ENCODE peak calls at places on chromosomes 1 and 21, in ten cellular contexts. D is adrenal gland; E is astrocyte; L is heart left ventricle; S is body of pancreas; O is esophagus squamous epithelium; I is PC-9; Q is lower lobe of right lung; U is mesenchymal stem cell; B is effector memory CD4-positive, alpha-beta T cell. H is an unnamed sample. For H3K9me3, H3K27me3 and H3K36me3, the result is how much of the 10 kb centered on the place peaks cover.

GRCh38 chr1:211632117-211632807 is 43.2 kb downstream of the NEK2 start:
- DNase-seq in D (peak), E (peak), L (no peak), S (no peak), O (no peak), I (no peak), Q (peak), U (no peak), B (no peak), H (peak)

GRCh38 chr1:42860339-42861013 is 14.1 kb downstream of the ZNF691 start:
- DNase-seq in D (no peak), E (no peak), L (no peak), S (no peak), O (no peak), I (no peak), Q (no peak), U (no peak), B (no peak), H (no peak)

GRCh38 chr1:121418369-121419049 is 233.7 kb downstream of the SRGAP2C start:
- DNase-seq in D (no peak), E (no peak), L (no peak), S (no peak), O (no peak), I (peak), Q (no peak), U (no peak), B (no peak), H (no peak)

GRCh38 chr21:27648560-27648959 is 681.7 kb upstream of the ADAMTS5 start:
- DNase-seq in D (no peak), E (peak), L (no peak), S (no peak), O (no peak), I (no peak), Q (no peak), U (peak), B (no peak), H (peak)

GRCh38 chr1:177857285-177857684 is 112.6 kb downstream of the SEC16B start:
- DNase-seq in D (no peak), E (no peak), L (no peak), S (no peak), O (no peak), I (no peak), Q (no peak), U (no peak), B (no peak), H (no peak)

GRCh38 chr1:167728818-167729410 is 7.1 kb downstream of the MPZL1 start:
- DNase-seq in D (no peak), E (no peak), L (no peak), S (no peak), O (no peak), I (no peak), Q (no peak), U (peak), B (no peak), H (no peak)

GRCh38 chr1:52973843-52974242 is 46.8 kb downstream of the SCP2 start:
- DNase-seq in D (no peak), E (no peak), L (no peak), S (no peak), O (no peak), I (no peak), Q (no peak), U (no peak), B (no peak), H (no peak)

GRCh38 chr1:114126696-114127095 is 27.0 kb downstream of the SYT6 start:
- DNase-seq in D (peak), E (no peak), L (no peak), S (peak), O (no peak), I (no peak), Q (peak), U (no peak), B (no peak), H (no peak)

GRCh38 chr1:7384679-7385078 is 386.4 kb upstream of the VAMP3 start:
- DNase-seq in D (no peak), E (no peak), L (no peak), S (no peak), O (no peak), I (no peak), Q (no peak), U (no peak), B (no peak), H (no peak)

GRCh38 chr1:53334781-53335180 is 6.9 kb upstream of the LRP8 start:
- DNase-seq in D (no peak), E (no peak), L (no peak), S (no peak), O (no peak), I (no peak), Q (no peak), U (no peak), B (no peak), H (no peak)

GRCh38 chr1:168121314-168122029 is 15.3 kb downstream of the GPR161 start:
- DNase-seq in D (peak), E (peak), L (peak), S (peak), O (no peak), I (no peak), Q (no peak), U (peak), B (no peak), H (peak)

GRCh38 chr1:209882942-209883340 is 55.1 kb upstream of the SYT14 start:
- DNase-seq in D (no peak), E (no peak), L (no peak), S (no peak), O (no peak), I (no peak), Q (no peak), U (no peak), B (no peak), H (no peak)

GRCh38 chr1:175287377-175287776 is 94.8 kb upstream of the KIAA0040 start:
- DNase-seq in D (no peak), E (no peak), L (no peak), S (no peak), O (no peak), I (no peak), Q (no peak), U (no peak), B (no peak), H (no peak)

GRCh38 chr1:88462481-88463261 is 221.4 kb upstream of the PKN2 start:
- DNase-seq in D (no peak), E (peak), L (peak), S (no peak), O (no peak), I (no peak), Q (peak), U (peak), B (no peak), H (peak)

GRCh38 chr1:15207829-15208429 is 39.1 kb upstream of the FHAD1 start:
- DNase-seq in D (no peak), E (no peak), L (no peak), S (peak), O (no peak), I (no peak), Q (no peak), U (no peak), B (no peak), H (no peak)

GRCh38 chr1:104932949-104933679 is 1183.4 kb downstream of the AMY1C start:
- DNase-seq in D (no peak), E (no peak), L (no peak), S (no peak), O (no peak), I (no peak), Q (no peak), U (no peak), B (no peak), H (peak)

GRCh38 chr1:118918230-118918939 is 69.8 kb downstream of the TBX15 start:
- DNase-seq in D (no peak), E (no peak), L (no peak), S (no peak), O (no peak), I (no peak), Q (no peak), U (no peak), B (no peak), H (no peak)

GRCh38 chr1:36212782-36213181 is 11.5 kb upstream of the THRAP3 start:
- DNase-seq in D (no peak), E (no peak), L (no peak), S (no peak), O (no peak), I (peak), Q (no peak), U (no peak), B (no peak), H (no peak)

GRCh38 chr1:164637461-164638375 is 78.7 kb downstream of the PBX1 start:
- DNase-seq in D (peak), E (peak), L (peak), S (peak), O (no peak), I (peak), Q (no peak), U (peak), B (no peak), H (peak)

GRCh38 chr1:76802094-76802493 is 65.2 kb upstream of the ST6GALNAC5 start:
- DNase-seq in D (no peak), E (no peak), L (no peak), S (no peak), O (no peak), I (no peak), Q (no peak), U (no peak), B (no peak), H (no peak)

GRCh38 chr1:12171206-12172041 is 4.6 kb downstream of the TNFRSF1B start:
- DNase-seq in D (no peak), E (no peak), L (no peak), S (no peak), O (no peak), I (no peak), Q (no peak), U (no peak), B (peak), H (no peak)

GRCh38 chr1:150621497-150622113 is 7.8 kb downstream of the ENSA start:
- DNase-seq in D (peak), E (peak), L (no peak), S (peak), O (no peak), I (no peak), Q (no peak), U (peak), B (peak), H (peak)

GRCh38 chr1:17507916-17508315 is 31.6 kb upstream of the ARHGEF10L start:
- DNase-seq in D (no peak), E (no peak), L (no peak), S (no peak), O (no peak), I (no peak), Q (no peak), U (no peak), B (no peak), H (peak)

GRCh38 chr1:42670425-42670824 is 11.8 kb upstream of the YBX1 start:
- DNase-seq in D (no peak), E (no peak), L (no peak), S (no peak), O (no peak), I (no peak), Q (no peak), U (no peak), B (no peak), H (no peak)

GRCh38 chr1:153670257-153670858 is 435 bp downstream of the ILF2 start:
- DNase-seq in D (no peak), E (no peak), L (no peak), S (no peak), O (no peak), I (no peak), Q (peak), U (no peak), B (no peak), H (no peak)

GRCh38 chr1:7331926-7332535 is 439.1 kb upstream of the VAMP3 start:
- DNase-seq in D (no peak), E (no peak), L (no peak), S (no peak), O (no peak), I (no peak), Q (no peak), U (no peak), B (no peak), H (no peak)

GRCh38 chr1:65309317-65310077 is at the start of gene DNAJC6:
- DNase-seq in D (peak), E (peak), L (peak), S (peak), O (no peak), I (peak), Q (peak), U (peak), B (no peak), H (peak)

GRCh38 chr1:111654839-111655238 is 35.2 kb downstream of the RAP1A start:
- DNase-seq in D (no peak), E (no peak), L (no peak), S (no peak), O (no peak), I (no peak), Q (no peak), U (no peak), B (no peak), H (no peak)

GRCh38 chr1:24925963-24926362 is 4.1 kb downstream of the RUNX3 start:
- DNase-seq in D (no peak), E (no peak), L (no peak), S (no peak), O (no peak), I (no peak), Q (no peak), U (no peak), B (no peak), H (no peak)

GRCh38 chr1:41622402-41622801 is 137.9 kb upstream of the EDN2 start:
- DNase-seq in D (no peak), E (peak), L (no peak), S (no peak), O (no peak), I (no peak), Q (no peak), U (peak), B (no peak), H (no peak)

GRCh38 chr1:50156241-50157010 is 47.7 kb downstream of the ELAVL4 start:
- DNase-seq in D (no peak), E (no peak), L (no peak), S (no peak), O (no peak), I (no peak), Q (no peak), U (no peak), B (no peak), H (no peak)

GRCh38 chr1:54287821-54288220 is 87.9 kb downstream of the MRPL37 start:
- DNase-seq in D (no peak), E (peak), L (no peak), S (no peak), O (no peak), I (no peak), Q (no peak), U (peak), B (no peak), H (no peak)

GRCh38 chr21:32921632-32922230 is 104.0 kb upstream of the OLIG2 start:
- DNase-seq in D (no peak), E (no peak), L (no peak), S (no peak), O (no peak), I (no peak), Q (peak), U (no peak), B (no peak), H (peak)

GRCh38 chr1:155226188-155226909 is 17.9 kb downstream of the MTX1 start:
- DNase-seq in D (peak), E (peak), L (peak), S (peak), O (no peak), I (peak), Q (peak), U (peak), B (peak), H (peak)

GRCh38 chr1:223348439-223348838 is 15.5 kb downstream of the SUSD4 start:
- DNase-seq in D (no peak), E (no peak), L (no peak), S (no peak), O (no peak), I (no peak), Q (no peak), U (no peak), B (no peak), H (no peak)

GRCh38 chr1:175075572-175076568 is 8.2 kb downstream of the TNN start:
- DNase-seq in D (no peak), E (peak), L (no peak), S (no peak), O (no peak), I (no peak), Q (no peak), U (no peak), B (no peak), H (peak)

GRCh38 chr1:54260810-54261209 is 60.8 kb downstream of the MRPL37 start:
- DNase-seq in D (no peak), E (no peak), L (no peak), S (no peak), O (no peak), I (no peak), Q (no peak), U (no peak), B (no peak), H (no peak)

GRCh38 chr1:153649137-153649866 is 9.2 kb upstream of the SNAPIN start:
- DNase-seq in D (no peak), E (no peak), L (no peak), S (peak), O (no peak), I (no peak), Q (no peak), U (no peak), B (no peak), H (no peak)

GRCh38 chr1:54547601-54548388 is at the start of gene ACOT11:
- DNase-seq in D (peak), E (peak), L (peak), S (peak), O (no peak), I (no peak), Q (peak), U (peak), B (no peak), H (peak)

GRCh38 chr1:30562559-30562958 is 160.8 kb downstream of the MATN1 start:
- DNase-seq in D (no peak), E (no peak), L (no peak), S (no peak), O (no peak), I (no peak), Q (no peak), U (no peak), B (no peak), H (no peak)
- H3K9me3 ChIP-seq in D (under half), E (under half), L (under half), S (under half), O (under half), I (under half), Q (under half), U (half or more), B (under half), H (under half)

GRCh38 chr1:160669802-160670201 is 23.0 kb upstream of the SLAMF1 start:
- DNase-seq in D (no peak), E (no peak), L (no peak), S (no peak), O (no peak), I (no peak), Q (no peak), U (no peak), B (no peak), H (no peak)
- H3K27me3 ChIP-seq in D (under half), E (under half), L (under half), S (under half), O (under half), I (under half), Q (under half), U (under half), B (under half), H (under half)

GRCh38 chr1:206529425-206529824 is 22.1 kb downstream of the RASSF5 start:
- DNase-seq in D (no peak), E (no peak), L (peak), S (no peak), O (no peak), I (no peak), Q (no peak), U (no peak), B (no peak), H (no peak)

GRCh38 chr1:206521694-206522402 is 14.5 kb downstream of the RASSF5 start:
- DNase-seq in D (no peak), E (no peak), L (peak), S (no peak), O (no peak), I (no peak), Q (no peak), U (no peak), B (no peak), H (no peak)

GRCh38 chr1:206521002-206521585 is 13.8 kb downstream of the RASSF5 start:
- DNase-seq in D (no peak), E (no peak), L (peak), S (peak), O (no peak), I (peak), Q (no peak), U (no peak), B (no peak), H (no peak)

GRCh38 chr1:206526064-206526911 is 19.0 kb downstream of the RASSF5 start:
- DNase-seq in D (no peak), E (no peak), L (peak), S (no peak), O (no peak), I (no peak), Q (no peak), U (no peak), B (no peak), H (peak)

GRCh38 chr1:206524739-206525364 is 17.5 kb downstream of the RASSF5 start:
- DNase-seq in D (no peak), E (no peak), L (peak), S (no peak), O (no peak), I (peak), Q (no peak), U (no peak), B (no peak), H (no peak)
- H3K36me3 ChIP-seq in D (under half), E (under half), L (under half), S (under half), O (under half), I (under half), Q (under half), U (under half), B (under half), H (under half)

GRCh38 chr1:2065699-2066098 is 15.5 kb downstream of the PRKCZ start:
- DNase-seq in D (no peak), E (no peak), L (no peak), S (no peak), O (no peak), I (no peak), Q (no peak), U (no peak), B (no peak), H (no peak)
- H3K9me3 ChIP-seq in D (under half), E (under half), L (under half), S (under half), O (under half), I (under half), Q (under half), U (under half), B (under half), H (under half)

GRCh38 chr1:92488832-92489231 is 2.1 kb upstream of the GFI1 start:
- DNase-seq in D (no peak), E (no peak), L (no peak), S (no peak), O (no peak), I (no peak), Q (no peak), U (no peak), B (no peak), H (no peak)

GRCh38 chr1:92485374-92486250 is 1.1 kb downstream of the GFI1 start:
- DNase-seq in D (peak), E (no peak), L (no peak), S (peak), O (no peak), I (peak), Q (peak), U (peak), B (peak), H (peak)

GRCh38 chr1:92488416-92488815 is 1.7 kb upstream of the GFI1 start:
- DNase-seq in D (no peak), E (no peak), L (no peak), S (no peak), O (no peak), I (no peak), Q (no peak), U (no peak), B (no peak), H (no peak)

GRCh38 chr1:92486251-92487077 is at the start of gene GFI1:
- DNase-seq in D (peak), E (no peak), L (no peak), S (peak), O (no peak), I (no peak), Q (peak), U (peak), B (peak), H (peak)

GRCh38 chr1:92487078-92487605 is 417 bp upstream of the GFI1 start:
- DNase-seq in D (no peak), E (no peak), L (no peak), S (no peak), O (no peak), I (no peak), Q (no peak), U (no peak), B (no peak), H (no peak)
- H3K27me3 ChIP-seq in D (under half), E (half or more), L (half or more), S (under half), O (under half), I (under half), Q (half or more), U (half or more), B (under half), H (half or more)

DNA sequence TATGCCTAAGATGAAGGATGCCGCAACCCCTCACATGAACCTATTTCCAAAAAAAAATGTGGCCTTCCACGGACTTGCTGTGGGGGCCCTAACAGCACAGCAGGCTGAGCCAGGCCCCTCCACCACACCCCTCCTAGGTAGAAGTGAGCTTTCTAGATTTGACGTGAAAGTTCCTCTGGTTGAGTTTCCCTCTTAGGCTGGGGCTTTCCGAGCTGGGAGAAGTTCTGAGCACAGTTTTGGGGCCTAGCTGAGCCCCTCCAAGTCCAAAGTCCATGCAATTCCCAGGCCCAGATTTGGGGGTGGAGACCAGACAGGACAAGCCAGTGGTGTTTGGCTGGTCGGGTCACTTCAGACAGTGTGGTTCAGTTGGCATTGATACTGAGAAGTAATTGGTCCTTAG is 13.8 kb upstream of the PHLDA3 start:
- DNase-seq in D (no peak), E (no peak), L (no peak), S (no peak), O (no peak), I (no peak), Q (no peak), U (no peak), B (no peak), H (no peak)
- H3K36me3 ChIP-seq in D (under half), E (under half), L (under half), S (under half), O (half or more), I (under half), Q (under half), U (under half), B (under half), H (under half)

GRCh38 chr1:227661495-227661894 is 73.6 kb downstream of the JMJD4 start:
- DNase-seq in D (no peak), E (no peak), L (no peak), S (no peak), O (no peak), I (no peak), Q (no peak), U (no peak), B (no peak), H (no peak)
- H3K9me3 ChIP-seq in D (under half), E (under half), L (half or more), S (half or more), O (under half), I (half or more), Q (half or more), U (half or more), B (half or more), H (half or more)

DNA sequence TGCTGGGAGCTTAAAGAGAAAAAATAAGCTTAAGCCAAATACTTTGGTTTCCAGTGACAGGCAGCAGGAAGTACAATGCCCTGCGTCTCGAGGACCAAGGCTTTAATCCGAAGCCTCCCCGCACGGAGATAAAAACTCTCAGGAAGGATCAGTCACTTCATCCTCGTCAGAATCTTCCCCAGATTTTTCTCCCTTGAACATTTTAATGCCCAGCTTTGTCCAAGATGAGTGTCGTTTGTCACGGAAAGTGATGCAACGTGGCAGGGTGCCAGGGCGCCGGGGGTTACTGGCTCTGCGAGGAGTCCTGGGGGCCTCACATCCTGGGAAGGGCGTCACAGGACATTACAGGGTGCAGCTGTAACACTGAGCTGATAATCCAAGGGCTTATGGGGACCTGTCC is 25.2 kb upstream of the PCBP3 start:
- DNase-seq in D (no peak), E (no peak), L (no peak), S (no peak), O (no peak), I (no peak), Q (no peak), U (peak), B (no peak), H (peak)
- H3K27me3 ChIP-seq in D (under half), E (under half), L (half or more), S (under half), O (under half), I (half or more), Q (under half), U (half or more), B (under half), H (under half)

H was measured in MG63.